ENCODE peak calls at places on chromosomes 12 and 14, in eight cellular contexts. N is GM23338; H is uterus; G is kidney; U is effector memory CD4-positive, alpha-beta T cell; C is sigmoid colon; K is adrenal gland; V is A549. X is an unnamed sample. For H3K4me1, the result is how much of the 10 kb centered on the place peaks cover.

GRCh38 chr14:31060253-31060875 is 34.2 kb upstream of the STRN3 start:
- DNase-seq in C (no peak), G (no peak), N (peak), V (no peak), U (no peak), K (no peak), H (no peak), X (no peak)

GRCh38 chr14:30580616-30581282 is 21.8 kb downstream of the G2E3 start:
- DNase-seq in H (no peak), U (no peak), V (no peak), C (no peak), N (no peak), G (no peak), K (no peak), X (no peak)

GRCh38 chr12:74483057-74483456 is 54.6 kb upstream of the ATXN7L3B start:
- DNase-seq in H (no peak), C (no peak), K (no peak), V (no peak), G (no peak), N (peak), U (no peak), X (no peak)

GRCh38 chr12:53229454-53229853 is 2.6 kb downstream of the RARG start:
- DNase-seq in H (no peak), C (no peak), V (no peak), U (no peak), G (no peak), N (peak), K (no peak), X (no peak)

GRCh38 chr12:110627500-110628195 is 13.7 kb downstream of the TCTN1 start:
- DNase-seq in K (no peak), U (no peak), N (no peak), H (no peak), C (no peak), G (no peak), V (no peak), X (no peak)

GRCh38 chr12:124544311-124544970 is 23.0 kb downstream of the NCOR2 start:
- DNase-seq in U (no peak), C (no peak), V (no peak), N (no peak), K (no peak), H (no peak), G (peak), X (peak)

GRCh38 chr12:116916714-116917114 is 6.0 kb downstream of the FBXW8 start:
- DNase-seq in H (no peak), C (no peak), G (no peak), V (peak), U (no peak), N (peak), K (peak), X (peak)

GRCh38 chr14:69932391-69932790 is 53.2 kb downstream of the SMOC1 start:
- DNase-seq in N (peak), U (no peak), K (no peak), G (no peak), C (no peak), V (no peak), H (no peak), X (no peak)

GRCh38 chr14:92513204-92513965 is at the start of gene RIN3:
- DNase-seq in V (peak), N (peak), U (peak), G (peak), C (peak), K (peak), H (peak), X (no peak)

GRCh38 chr12:112149596-112149995 is 24.2 kb downstream of the TRAFD1 start:
- DNase-seq in H (no peak), V (no peak), N (no peak), G (peak), K (no peak), C (no peak), U (no peak), X (no peak)

GRCh38 chr12:90790747-90791146 is 164.2 kb downstream of the CCER1 start:
- DNase-seq in K (no peak), H (no peak), U (no peak), G (no peak), C (no peak), N (no peak), V (no peak), X (no peak)

GRCh38 chr12:31323466-31324115 is 2.4 kb downstream of the SINHCAF start:
- DNase-seq in U (peak), K (peak), C (peak), H (no peak), G (peak), N (peak), V (peak), X (peak)

GRCh38 chr12:126874427-126875026 is 1392.4 kb upstream of the TMEM132C start:
- DNase-seq in H (peak), V (peak), K (peak), N (peak), G (peak), U (peak), C (peak), X (peak)

GRCh38 chr12:57606821-57607220 is 2.2 kb downstream of the DTX3 start:
- DNase-seq in H (no peak), N (no peak), C (no peak), V (no peak), K (no peak), G (no peak), U (no peak), X (no peak)

GRCh38 chr12:52391618-52392002 is 6.2 kb upstream of the KRT84 start:
- DNase-seq in N (no peak), G (peak), U (no peak), K (peak), H (peak), V (no peak), C (peak), X (peak)

GRCh38 chr12:78866518-78866917 is 1.9 kb downstream of the SYT1 start:
- DNase-seq in K (no peak), V (no peak), C (no peak), U (no peak), H (no peak), G (no peak), N (no peak), X (no peak)

GRCh38 chr12:120922279-120922678 is 18.1 kb upstream of the SPPL3 start:
- DNase-seq in U (no peak), K (no peak), G (no peak), V (no peak), C (no peak), N (peak), H (no peak), X (no peak)

GRCh38 chr14:57755018-57755521 is 110.8 kb downstream of the SLC35F4 start:
- DNase-seq in G (no peak), K (no peak), U (no peak), H (no peak), N (peak), C (no peak), V (no peak), X (peak)

GRCh38 chr12:127411141-127411915 is 855.6 kb upstream of the TMEM132C start:
- DNase-seq in U (no peak), G (no peak), V (no peak), C (no peak), H (no peak), N (no peak), K (no peak), X (no peak)

GRCh38 chr12:46891306-46891705 is 65.5 kb upstream of the SLC38A4 start:
- DNase-seq in K (no peak), U (no peak), G (no peak), H (no peak), N (no peak), C (no peak), V (no peak), X (no peak)

GRCh38 chr12:110279976-110280783 is 867 bp upstream of the ATP2A2 start:
- DNase-seq in V (peak), K (peak), N (peak), C (peak), U (peak), H (no peak), G (no peak), X (no peak)

GRCh38 chr12:113240395-113240794 is 19.1 kb downstream of the TPCN1 start:
- DNase-seq in G (no peak), C (no peak), N (no peak), V (no peak), K (no peak), U (no peak), H (no peak), X (no peak)

GRCh38 chr12:116766746-116767145 is 28.6 kb downstream of the RNFT2 start:
- DNase-seq in U (no peak), C (no peak), K (no peak), H (no peak), G (no peak), N (no peak), V (no peak), X (no peak)

GRCh38 chr14:85883971-85884370 is 354.0 kb downstream of the FLRT2 start:
- DNase-seq in N (no peak), K (no peak), G (no peak), C (no peak), U (no peak), H (no peak), V (no peak), X (no peak)

GRCh38 chr14:85878874-85879273 is 348.9 kb downstream of the FLRT2 start:
- DNase-seq in H (no peak), U (no peak), G (no peak), C (no peak), N (no peak), V (no peak), K (no peak), X (no peak)
- H3K4me1 ChIP-seq in H (under half), U (under half), G (under half), C (under half), N (under half), V (under half), K (under half), X (under half)

GRCh38 chr14:60925286-60925685 is 55.6 kb downstream of the TRMT5 start:
- DNase-seq in C (no peak), N (no peak), K (no peak), V (no peak), H (no peak), G (no peak), U (no peak), X (no peak)

GRCh38 chr14:60926002-60926401 is 54.9 kb downstream of the TRMT5 start:
- DNase-seq in H (no peak), U (no peak), V (no peak), K (no peak), N (no peak), C (no peak), G (no peak), X (no peak)

DNA sequence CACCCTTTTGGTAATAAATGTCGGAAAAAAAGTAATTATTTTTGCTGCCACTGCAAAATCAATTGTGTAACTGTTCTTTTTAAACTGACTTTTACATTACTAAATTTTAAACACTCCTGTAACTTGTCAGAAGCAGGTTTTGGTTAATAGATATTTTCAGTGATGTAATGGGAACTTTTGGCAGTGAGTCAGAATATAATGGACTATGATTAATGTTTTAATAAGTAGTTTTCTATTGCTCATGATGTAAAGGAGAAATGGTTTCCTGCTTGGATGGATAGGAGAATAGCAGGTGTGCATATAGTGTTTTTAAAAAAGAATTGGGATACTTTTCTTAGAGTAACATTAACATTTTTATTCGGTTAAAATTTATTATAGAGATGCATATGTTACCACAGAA is 58.8 kb downstream of the TRMT5 start:
- DNase-seq in H (no peak), G (no peak), K (no peak), C (no peak), U (no peak), N (no peak), V (no peak), X (no peak)
- H3K4me3 ChIP-seq in H (no peak), G (no peak), K (no peak), C (no peak), U (no peak), N (no peak), V (no peak), X (no peak)

DNA sequence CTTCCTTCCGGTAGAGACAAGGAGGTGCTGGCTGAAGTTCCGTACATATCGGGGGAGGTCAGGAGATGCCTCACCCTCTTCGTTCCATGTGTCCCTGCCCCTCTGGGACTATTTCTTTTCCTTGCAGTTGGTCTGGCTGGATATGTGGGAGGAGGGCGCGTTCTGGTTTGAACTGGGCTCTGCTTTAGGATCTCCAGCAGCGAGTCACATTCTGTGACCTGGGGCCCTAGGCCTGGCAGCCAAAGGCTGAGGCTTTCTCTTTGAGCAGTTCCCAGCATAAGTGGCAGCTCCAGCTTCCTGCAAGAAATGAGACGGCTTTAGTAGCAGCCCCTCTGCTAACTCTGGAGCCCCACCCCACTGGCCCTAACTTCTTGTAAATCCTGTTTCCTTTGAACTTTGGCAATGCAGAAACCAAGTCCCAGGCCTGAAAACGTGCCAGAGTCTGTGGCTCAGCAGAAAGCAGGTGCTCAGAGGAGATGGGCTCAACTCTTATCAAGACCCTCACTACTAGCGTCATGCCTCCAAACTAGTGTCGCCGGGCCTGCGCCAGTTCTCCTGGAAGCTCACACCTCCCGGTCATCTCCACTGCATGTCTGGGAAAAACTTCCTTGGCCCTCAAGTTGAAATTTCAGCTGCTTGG is 274.7 kb downstream of the DPF3 start:
- DNase-seq in C (no peak), K (no peak), V (no peak), H (no peak), N (no peak), U (no peak), G (peak), X (peak)
- H3K4me1 ChIP-seq in C (under half), K (under half), V (under half), H (under half), N (under half), U (under half), G (under half), X (under half)

DNA sequence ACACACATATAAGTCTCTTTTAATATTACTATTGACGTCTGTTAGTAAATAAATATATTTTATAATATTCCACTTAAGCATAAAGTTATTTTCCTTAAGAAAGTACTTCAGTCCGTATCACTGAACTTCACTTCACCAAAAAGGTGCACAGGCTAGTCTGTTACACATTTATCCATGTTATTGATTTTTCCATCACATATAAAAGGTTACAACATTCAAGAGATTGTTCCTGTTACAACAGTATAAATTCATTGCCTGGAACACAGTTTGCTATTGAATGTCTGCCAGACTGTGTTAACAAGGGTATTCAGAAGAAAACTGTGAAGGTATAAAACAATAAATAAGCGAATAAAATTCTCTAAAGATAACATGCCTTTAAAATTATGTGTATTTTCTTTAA is 175.9 kb downstream of the NTS start:
- DNase-seq in U (no peak), K (no peak), H (no peak), C (no peak), V (no peak), G (no peak), N (no peak), X (no peak)
- H3K4me3 ChIP-seq in U (no peak), K (no peak), H (no peak), C (no peak), V (no peak), G (no peak), N (no peak), X (no peak)

X was measured in BE2C.